ENCODE peak calls at places on chromosomes 6 and 20, in seven cellular contexts. C is iPS-NIHi11; M is NT2/D1; L is activated naive CD4-positive, alpha-beta T cell; I is Kasumi-1; Y is bronchial epithelial cell; R is activated naive CD8-positive, alpha-beta T cell treated with anti-CD3 and anti-CD28 coated beads, Interleukin-2, amount 50 U/mL, for 24 hours. Q is an unnamed sample.

GRCh38 chr6:133774356-133774755 is 114.6 kb upstream of the TCF21 start:
- DNase-seq in R (no peak), Y (peak), M (no peak), I (peak), L (no peak), C (no peak), Q (no peak)

GRCh38 chr20:49627329-49627761 is 59.4 kb upstream of the PTGIS start:
- DNase-seq in R (no peak), L (no peak), Y (no peak), I (no peak), M (no peak), C (no peak), Q (no peak)

GRCh38 chr20:61042501-61043385 is 209.3 kb upstream of the CDH4 start:
- DNase-seq in L (no peak), M (no peak), C (peak), I (no peak), R (no peak), Y (no peak), Q (no peak)

GRCh38 chr20:8423482-8423881 is 291.4 kb downstream of the PLCB1 start:
- DNase-seq in C (no peak), L (no peak), I (no peak), Y (no peak), M (no peak), R (no peak), Q (no peak)

GRCh38 chr6:87180105-87180504 is 24.7 kb downstream of the ZNF292 start:
- DNase-seq in I (no peak), Y (no peak), L (no peak), C (no peak), M (no peak), R (no peak), Q (no peak)

GRCh38 chr6:156514186-156514585 is 263.0 kb upstream of the ARID1B start:
- DNase-seq in I (no peak), M (no peak), Y (no peak), C (no peak), R (no peak), L (no peak), Q (no peak)

GRCh38 chr20:35515949-35516645 is 13.4 kb downstream of the C20orf173 start:
- DNase-seq in L (no peak), C (no peak), Y (peak), R (no peak), M (no peak), I (no peak), Q (no peak)

GRCh38 chr6:15622045-15622750 is 40.6 kb downstream of the DTNBP1 start:
- DNase-seq in L (no peak), R (no peak), Y (peak), I (peak), C (no peak), M (no peak), Q (no peak)

GRCh38 chr6:134374486-134374885 is 56.6 kb upstream of the SGK1 start:
- DNase-seq in L (no peak), C (no peak), Y (no peak), M (no peak), R (no peak), I (no peak), Q (no peak)

GRCh38 chr6:144335914-144336313 is 50.8 kb downstream of the UTRN start:
- DNase-seq in Y (peak), R (peak), L (no peak), M (no peak), C (no peak), I (no peak), Q (no peak)

GRCh38 chr20:50163570-50164317 is 10.2 kb upstream of the PEDS1 start:
- DNase-seq in Y (peak), L (no peak), M (no peak), I (no peak), C (peak), R (no peak), Q (no peak)

GRCh38 chr6:74607934-74608333 is 597.9 kb downstream of the COL12A1 start:
- DNase-seq in C (no peak), M (no peak), R (no peak), L (no peak), Y (peak), I (no peak), Q (no peak)

GRCh38 chr6:113496157-113496556 is 361.0 kb upstream of the MARCKS start:
- DNase-seq in M (no peak), I (no peak), R (no peak), L (no peak), Y (no peak), C (no peak), Q (no peak)

Q was measured in NCI-H2081.